ENCODE peak calls at places on chromosomes 4 and X, in seven cellular contexts. M, U, P, D, O, V and W are unnamed samples.

GRCh38 chrX:150236304-150236703 is 126.8 kb upstream of the MAMLD1 start:
- DNase-seq in P (no peak), U (no peak), D (no peak), O (no peak), M (no peak), V (peak), W (no peak)

GRCh38 chrX:3697701-3698279 is 15.7 kb downstream of the PRKX start:
- DNase-seq in O (no peak), V (no peak), P (peak), D (no peak), U (peak), M (no peak), W (peak)

GRCh38 chr4:169571435-169571834 is 40.9 kb downstream of the NEK1 start:
- DNase-seq in O (no peak), D (no peak), U (no peak), M (no peak), P (no peak), V (no peak), W (peak)

GRCh38 chr4:40409835-40410234 is 74.7 kb downstream of the CHRNA9 start:
- DNase-seq in V (no peak), U (no peak), P (no peak), M (no peak), D (no peak), O (no peak), W (no peak)

GRCh38 chr4:89482248-89482647 is 174.6 kb upstream of the GPRIN3 start:
- DNase-seq in D (peak), U (no peak), O (no peak), M (peak), P (no peak), V (no peak), W (peak)

GRCh38 chr4:153421980-153422379 is 44.2 kb upstream of the TMEM131L start:
- DNase-seq in D (no peak), M (no peak), P (no peak), U (no peak), O (no peak), V (no peak), W (no peak)

GRCh38 chrX:23304881-23305280 is 29.8 kb upstream of the PTCHD1 start:
- DNase-seq in V (no peak), P (no peak), D (no peak), O (no peak), M (no peak), U (no peak), W (no peak)

GRCh38 chr4:105050896-105051295 is 95.8 kb upstream of the TET2 start:
- DNase-seq in U (no peak), O (no peak), M (no peak), D (no peak), V (no peak), P (no peak), W (no peak)

GRCh38 chr4:10983274-10983673 is 298.7 kb upstream of the CLNK start:
- DNase-seq in O (no peak), D (no peak), U (no peak), M (peak), P (no peak), V (no peak), W (no peak)

GRCh38 chr4:97367878-97368277 is 775.4 kb downstream of the STPG2 start:
- DNase-seq in V (no peak), U (no peak), M (no peak), P (no peak), D (no peak), O (no peak), W (peak)

GRCh38 chr4:109079177-109079576 is 223.3 kb downstream of the COL25A1 start:
- DNase-seq in V (no peak), D (no peak), M (no peak), U (no peak), O (no peak), P (no peak), W (no peak)

GRCh38 chr4:137253949-137254348 is 278.3 kb downstream of the PCDH18 start:
- DNase-seq in D (no peak), U (no peak), O (no peak), P (no peak), M (no peak), V (no peak), W (no peak)

GRCh38 chrX:103864886-103865534 is 33.0 kb upstream of the RAB9B start:
- DNase-seq in V (no peak), M (no peak), P (no peak), D (no peak), O (no peak), U (no peak), W (no peak)

GRCh38 chr4:64144994-64145393 is 264.3 kb downstream of the TECRL start:
- DNase-seq in U (no peak), D (no peak), P (no peak), O (no peak), V (no peak), M (peak), W (no peak)

GRCh38 chr4:100519205-100519604 is 1.4 kb upstream of the EMCN start:
- DNase-seq in O (no peak), P (no peak), U (no peak), D (no peak), M (no peak), V (no peak), W (no peak)

GRCh38 chrX:24332868-24333267 is 19.0 kb upstream of the SUPT20HL2 start:
- DNase-seq in V (no peak), O (no peak), U (no peak), M (no peak), D (no peak), P (no peak), W (no peak)

DNA sequence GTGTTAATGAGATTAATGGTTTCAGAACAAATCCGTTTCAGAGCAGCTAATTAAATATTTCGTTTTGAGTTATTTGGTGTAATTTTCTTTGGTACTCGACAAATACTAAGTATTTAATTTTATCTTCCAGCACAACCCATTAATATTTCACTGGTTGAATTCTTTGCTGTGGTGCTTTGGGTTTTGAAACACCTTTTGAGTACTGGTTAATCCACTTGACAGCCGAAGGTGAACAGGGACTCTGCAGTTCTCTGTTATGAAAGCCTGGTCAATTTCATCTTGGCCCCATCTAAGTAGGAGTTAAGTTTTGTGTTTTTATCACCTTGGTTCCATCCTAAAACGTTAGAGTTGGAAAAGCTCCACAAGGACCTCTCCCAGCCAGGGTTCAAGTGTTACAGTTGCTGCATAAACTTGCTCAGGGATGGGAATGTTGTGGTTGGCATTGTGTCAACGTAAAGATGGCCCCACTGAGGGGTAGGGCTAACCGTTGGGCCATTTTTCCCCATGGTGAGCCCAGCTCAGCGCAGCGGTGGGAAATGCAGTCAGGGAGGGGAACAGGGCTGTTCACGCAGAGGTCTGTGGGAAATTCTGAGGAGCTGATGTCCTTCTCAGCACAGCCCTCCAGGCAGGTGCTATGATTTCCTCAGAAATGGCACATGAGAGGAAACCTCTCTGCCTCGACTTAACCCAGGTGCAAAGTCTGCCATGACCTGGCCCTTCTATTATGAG is 188.6 kb downstream of the STIM2 start:
- DNase-seq in O (no peak), M (no peak), P (no peak), U (no peak), D (no peak), V (peak), W (no peak)
- H3K4me3 ChIP-seq in O (no peak), M (no peak), P (no peak), U (no peak), D (no peak), V (no peak), W (no peak)

DNA sequence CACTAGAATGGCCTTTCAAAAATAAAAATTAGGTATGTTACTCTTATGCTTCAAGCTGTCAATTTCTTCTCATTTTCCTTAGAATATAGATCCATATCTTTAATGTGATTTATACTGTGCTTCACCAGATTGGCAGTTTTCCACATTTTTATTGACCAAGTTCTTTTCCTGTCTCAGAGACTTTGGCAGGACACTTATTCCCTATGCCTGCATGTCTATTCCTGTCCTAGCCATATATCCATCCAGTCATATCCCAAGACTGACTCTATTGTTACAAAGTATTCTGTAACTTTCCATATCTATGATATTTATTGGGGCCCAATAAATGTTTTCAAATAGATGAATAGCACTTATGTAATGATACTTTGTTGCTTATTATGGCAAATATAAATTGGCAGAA is 450.7 kb downstream of the GASK1B start:
- DNase-seq in P (no peak), V (no peak), U (no peak), O (no peak), M (no peak), D (no peak), W (no peak)
- TF ChIP-seq CTCF in P (no peak), V (no peak), U (no peak), O (no peak), M (no peak), D (no peak), W (no peak)

DNA sequence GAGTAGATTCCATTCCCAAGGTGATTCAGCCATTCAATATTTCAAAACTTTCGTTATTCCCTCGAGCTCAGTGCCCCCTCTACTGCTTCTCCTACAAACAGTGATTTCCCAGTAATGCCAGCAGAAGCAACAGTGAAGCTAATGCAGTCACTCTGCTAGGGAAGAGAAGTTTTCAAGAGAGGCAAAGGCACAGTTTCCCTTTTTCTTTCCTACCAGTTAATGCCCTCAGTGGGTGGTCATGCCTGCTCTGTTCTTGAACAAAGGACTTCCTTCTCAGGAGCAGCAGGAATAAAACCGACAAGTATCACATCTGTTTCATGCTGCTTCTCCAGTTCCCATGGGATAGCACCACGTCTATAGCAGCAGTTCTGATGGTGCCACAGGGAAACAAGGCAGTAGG is 317.2 kb downstream of the TENM3 start:
- DNase-seq in V (no peak), O (no peak), P (no peak), D (peak), M (no peak), U (no peak), W (no peak)
- H3K4me3 ChIP-seq in V (no peak), O (no peak), P (no peak), D (peak), M (no peak), U (no peak), W (no peak)

GRCh38 chr4:114599231-114600065 is 841 bp downstream of the UGT8 start:
- DNase-seq in M (no peak), O (no peak), D (peak), V (peak), U (peak), P (no peak), W (peak)
- TF ChIP-seq CTCF in M (no peak), O (no peak), D (peak), V (no peak), U (no peak), P (no peak), W (no peak)

GRCh38 chr4:186651624-186652023 is 72.0 kb downstream of the FAT1 start:
- DNase-seq in M (peak), O (no peak), P (peak), V (no peak), U (no peak), D (peak), W (peak)
- H3K4me3 ChIP-seq in M (no peak), O (no peak), P (peak), V (no peak), U (no peak), D (no peak), W (no peak)

GRCh38 chrX:47210661-47211425 is 7.6 kb upstream of the CDK16 start:
- DNase-seq in O (no peak), P (no peak), V (no peak), D (no peak), U (no peak), M (no peak), W (no peak)

GRCh38 chrX:47206316-47206715 is 12.2 kb upstream of the CDK16 start:
- DNase-seq in O (no peak), V (no peak), M (no peak), U (no peak), P (no peak), D (no peak), W (no peak)

GRCh38 chrX:47204970-47205369 is 11.3 kb downstream of the UBA1 start:
- DNase-seq in M (no peak), P (no peak), U (no peak), D (no peak), O (no peak), V (no peak), W (no peak)

GRCh38 chrX:47209508-47210238 is 8.8 kb upstream of the CDK16 start:
- DNase-seq in U (no peak), V (no peak), M (no peak), D (no peak), O (no peak), P (no peak), W (no peak)

GRCh38 chrX:47208108-47208507 is 10.4 kb upstream of the CDK16 start:
- DNase-seq in D (no peak), U (no peak), V (no peak), M (no peak), P (no peak), O (no peak), W (no peak)
- TF ChIP-seq CTCF in D (no peak), U (no peak), V (no peak), M (no peak), P (no peak), O (no peak), W (no peak)

DNA sequence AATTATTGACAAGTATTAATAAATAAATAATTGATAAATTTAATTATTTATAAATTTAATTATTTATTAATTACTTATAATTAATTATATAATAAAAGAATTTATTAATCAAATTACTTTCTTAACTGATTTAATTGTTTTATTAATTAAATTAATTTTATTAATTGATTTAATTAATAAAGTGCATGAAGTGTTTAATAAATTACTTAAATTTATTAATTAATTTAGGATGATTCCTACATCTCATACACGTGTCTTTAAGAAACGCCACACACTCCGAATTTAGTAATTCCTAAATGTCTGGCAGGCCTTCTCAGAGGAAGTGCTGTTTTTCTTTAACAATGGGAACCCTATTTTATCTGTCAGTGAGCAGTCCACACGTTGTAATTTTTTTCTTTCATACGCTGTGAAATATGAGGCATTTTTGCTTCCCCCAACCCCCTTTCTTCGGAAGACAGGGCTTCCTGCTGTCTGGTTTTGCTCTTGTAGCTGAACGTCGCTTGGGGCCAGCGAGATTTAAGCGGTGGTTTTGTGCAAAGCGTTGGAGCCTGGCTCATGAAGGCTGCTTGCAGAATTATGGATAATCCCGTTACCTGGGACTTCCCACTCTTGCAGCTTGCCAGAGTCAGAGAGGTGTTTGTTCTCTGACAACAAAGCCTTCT is 46.8 kb downstream of the CRLF2 start:
- DNase-seq in V (peak), M (no peak), O (no peak), U (no peak), D (no peak), P (peak), W (no peak)
- H3K4me3 ChIP-seq in V (no peak), M (no peak), O (no peak), U (no peak), D (no peak), P (no peak), W (no peak)

DNA sequence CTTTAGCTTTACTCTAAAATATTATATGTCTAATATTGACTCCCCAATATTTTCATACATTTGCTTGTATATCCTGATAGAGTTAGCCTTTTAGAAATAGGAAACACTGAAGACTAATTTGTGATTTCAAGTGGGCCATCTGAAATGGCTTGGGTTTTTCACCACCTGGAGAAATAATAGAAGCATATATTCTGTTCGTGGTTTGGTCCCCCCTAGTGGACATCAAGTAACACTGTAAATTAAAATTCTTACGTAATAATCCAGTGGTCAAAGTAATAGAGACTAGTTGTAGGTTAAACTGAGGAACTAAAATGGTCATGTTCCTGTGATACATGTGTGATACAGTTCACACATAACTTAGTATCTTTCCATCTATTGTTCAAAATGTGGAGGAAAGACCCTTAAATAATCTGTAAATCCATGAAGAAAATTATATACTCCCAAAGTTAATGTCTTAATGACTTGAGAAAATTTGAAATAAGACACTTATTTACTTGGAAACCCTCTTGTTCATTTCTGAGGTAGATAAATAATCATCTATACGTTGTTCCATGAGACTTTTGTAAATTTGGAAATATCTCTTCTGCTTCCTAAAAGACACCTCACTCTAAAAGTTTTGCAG is 79.8 kb upstream of the SMARCAD1 start:
- DNase-seq in O (no peak), D (peak), M (peak), V (no peak), U (no peak), P (no peak), W (no peak)
- TF ChIP-seq CTCF in O (peak), D (peak), M (peak), V (no peak), U (no peak), P (peak), W (peak)

GRCh38 chrX:132025085-132025484 is 2.0 kb downstream of the STK26 start:
- DNase-seq in P (no peak), V (no peak), D (no peak), O (no peak), M (no peak), U (no peak), W (no peak)
- H3K4me3 ChIP-seq in P (no peak), V (no peak), D (peak), O (peak), M (no peak), U (peak), W (no peak)